ENCODE peak calls at places on chromosome 10, in eight cellular contexts. S is fibroblast of lung, J is epithelial cell of esophagus, N is OCI-LY7, P is AG09309, B is BE2C, G is astrocyte of the spinal cord, E is upper lobe of right lung. Z is an unnamed sample.

GRCh38 chr10:96556003-96556402 is 30.8 kb downstream of the TM9SF3 start:
- DNase-seq in S (peak; percentile 7), J (peak; percentile 25), N (peak; percentile 29), P (no peak), B (peak; percentile 16), G (peak; percentile 9), E (no peak), Z (peak; percentile 20)

GRCh38 chr10:95327367-95327766 is 36.6 kb upstream of the PDLIM1 start:
- DNase-seq in S (peak; percentile 55), J (peak; percentile 75), N (no peak), P (no peak), B (no peak), G (peak; percentile 52), E (no peak), Z (peak; percentile 60)

GRCh38 chr10:97503413-97503812 is 4.7 kb downstream of the UBTD1 start:
- DNase-seq in S (no peak), J (no peak), N (no peak), P (no peak), B (no peak), G (no peak), E (peak; percentile 68), Z (no peak)

GRCh38 chr10:86258488-86258887 is 108.1 kb downstream of the GRID1 start:
- DNase-seq in S (peak; percentile 19), J (no peak), N (no peak), P (no peak), B (no peak), G (no peak), E (no peak), Z (peak; percentile 1)

GRCh38 chr10:61754553-61755540 is 92.1 kb downstream of the CABCOCO1 start:
- DNase-seq in S (peak; percentile 68), J (peak; percentile 72), N (no peak), P (no peak), B (no peak), G (no peak), E (no peak), Z (no peak)

GRCh38 chr10:5343561-5343960 is 21.2 kb upstream of the UCN3 start:
- DNase-seq in S (no peak), J (no peak), N (no peak), P (no peak), B (no peak), G (peak; percentile 8), E (no peak), Z (peak; percentile 6)

GRCh38 chr10:126872135-126872534 is 33.1 kb upstream of the DOCK1 start:
- DNase-seq in S (no peak), J (no peak), N (no peak), P (no peak), B (no peak), G (no peak), E (no peak), Z (no peak)

GRCh38 chr10:30434273-30435067 is 486 bp downstream of the MAP3K8 start:
- DNase-seq in S (peak; percentile 70), J (peak; percentile 77), N (peak; percentile 75), P (no peak), B (peak; percentile 17), G (peak; percentile 70), E (peak; percentile 96), Z (peak; percentile 94)

GRCh38 chr10:5685764-5686240 is 1.2 kb downstream of the TASOR2 start:
- DNase-seq in S (peak; percentile 29), J (peak; percentile 12), N (peak; percentile 51), P (no peak), B (no peak), G (peak; percentile 23), E (no peak), Z (peak; percentile 29)

GRCh38 chr10:75926763-75927162 is 495.3 kb downstream of the LRMDA start:
- DNase-seq in S (no peak), J (no peak), N (peak; percentile 2), P (no peak), B (peak; percentile 34), G (no peak), E (no peak), Z (no peak)

GRCh38 chr10:110005716-110006115 is 2.1 kb upstream of the ADD3 start:
- DNase-seq in S (peak; percentile 74), J (peak; percentile 33), N (peak; percentile 48), P (peak; percentile 79), B (peak; percentile 52), G (peak; percentile 67), E (no peak), Z (peak; percentile 85)

GRCh38 chr10:12750526-12751201 is 250.8 kb downstream of the CCDC3 start:
- DNase-seq in S (peak; percentile 59), J (no peak), N (no peak), P (no peak), B (no peak), G (no peak), E (no peak), Z (no peak)

GRCh38 chr10:67492317-67493019 is 203.5 kb downstream of the CTNNA3 start:
- DNase-seq in S (peak; percentile 2), J (peak; percentile 6), N (no peak), P (no peak), B (no peak), G (no peak), E (no peak), Z (no peak)

GRCh38 chr10:131424836-131425506 is 113.5 kb upstream of the TCERG1L start:
- DNase-seq in S (no peak), J (no peak), N (no peak), P (no peak), B (no peak), G (no peak), E (no peak), Z (no peak)

GRCh38 chr10:126736737-126737136 is 66.2 kb upstream of the C10orf90 start:
- DNase-seq in S (peak; percentile 20), J (peak; percentile 14), N (no peak), P (no peak), B (no peak), G (no peak), E (no peak), Z (peak; percentile 22)

GRCh38 chr10:116098411-116099019 is 174.5 kb downstream of the GFRA1 start:
- DNase-seq in S (no peak), J (no peak), N (no peak), P (no peak), B (no peak), G (no peak), E (no peak), Z (no peak)

GRCh38 chr10:79162861-79163662 is 94.3 kb downstream of the ZMIZ1 start:
- DNase-seq in S (peak; percentile 66), J (peak; percentile 60), N (no peak), P (no peak), B (no peak), G (no peak), E (no peak), Z (peak; percentile 57)

GRCh38 chr10:132064082-132064755 is 1.5 kb upstream of the JAKMIP3 start:
- DNase-seq in S (no peak), J (no peak), N (no peak), P (no peak), B (no peak), G (no peak), E (peak; percentile 59), Z (no peak)

GRCh38 chr10:8065651-8066050 is 11.2 kb downstream of the GATA3 start:
- DNase-seq in S (peak; percentile 75), J (peak; percentile 77), N (no peak), P (no peak), B (no peak), G (no peak), E (no peak), Z (peak; percentile 45)

GRCh38 chr10:86167101-86167761 is 199.4 kb downstream of the GRID1 start:
- DNase-seq in S (no peak), J (no peak), N (no peak), P (no peak), B (no peak), G (no peak), E (peak; percentile 45), Z (no peak)

GRCh38 chr10:46516660-46517416 is 39.6 kb downstream of the GPRIN2 start:
- DNase-seq in S (peak; percentile 86), J (peak; percentile 82), N (no peak), P (peak; percentile 90), B (no peak), G (peak; percentile 76), E (peak; percentile 62), Z (peak; percentile 89)

GRCh38 chr10:30784896-30785605 is 155.5 kb upstream of the LYZL2 start:
- DNase-seq in S (peak; percentile 82), J (peak; percentile 48), N (no peak), P (no peak), B (peak; percentile 82), G (peak; percentile 78), E (peak; percentile 86), Z (peak; percentile 83)

GRCh38 chr10:533611-534566 is 155.6 kb downstream of the DIP2C start:
- DNase-seq in S (no peak), J (no peak), N (no peak), P (no peak), B (no peak), G (no peak), E (peak; percentile 36), Z (no peak)

DNA sequence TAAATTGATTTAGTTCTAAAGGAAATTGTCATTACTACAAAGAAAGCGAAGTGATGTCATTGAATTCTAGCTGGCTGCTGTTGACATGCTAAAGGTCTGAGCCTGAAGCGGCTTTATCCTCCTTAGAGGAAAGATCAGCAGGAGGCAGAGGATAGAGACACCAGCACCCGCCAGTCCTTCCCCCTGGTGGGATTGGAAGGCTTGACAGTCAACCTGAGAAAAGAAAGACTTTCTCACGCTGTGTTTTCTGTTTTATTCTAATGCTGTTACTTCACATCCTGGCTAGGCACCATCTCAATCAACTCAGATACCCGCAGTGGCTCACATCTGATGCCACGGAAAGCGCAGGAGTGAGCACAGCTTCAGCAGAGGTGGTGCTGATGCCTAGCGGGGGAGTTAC is 5.5 kb downstream of the HABP2 start:
- DNase-seq in S (no peak), J (no peak), N (no peak), P (no peak), B (no peak), G (no peak), E (no peak), Z (no peak)
- H3K4me3 ChIP-seq in S (no peak overlapping the region), J (no peak overlapping the region), N (no peak overlapping the region), P (no peak overlapping the region), B (no peak overlapping the region), G (no peak overlapping the region), E (no peak overlapping the region), Z (no peak overlapping the region)

DNA sequence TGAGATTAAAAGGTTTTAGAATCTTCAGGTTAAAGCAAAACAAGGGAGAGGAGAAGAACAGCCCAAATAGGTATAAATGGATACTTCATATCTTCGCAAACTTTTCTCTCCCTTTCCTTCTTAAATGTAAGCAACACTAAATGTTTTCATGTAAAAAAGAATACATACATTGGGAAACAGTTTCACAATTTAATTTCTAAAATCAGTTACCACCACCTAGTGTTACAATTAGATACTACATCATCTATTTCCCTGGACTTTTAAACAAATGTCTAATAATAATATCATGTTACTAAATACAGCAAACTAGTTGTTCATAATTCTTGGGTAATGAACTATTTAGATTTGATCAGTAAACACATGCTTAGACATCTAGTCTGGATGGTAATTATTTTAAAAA is 35.8 kb downstream of the MINDY3 start:
- DNase-seq in S (peak; percentile 6), J (peak; percentile 25), N (peak; percentile 13), P (no peak), B (no peak), G (peak; percentile 37), E (no peak), Z (peak; percentile 56)
- TF ChIP-seq CTCF in S (peak; percentile 24), J (no peak), N (peak; percentile 78), P (peak; percentile 24), B (peak; percentile 13), G (peak; percentile 39), E (peak; percentile 50), Z (peak; percentile 32)

GRCh38 chr10:71805776-71806705 is 32.7 kb upstream of the VSIR start:
- DNase-seq in S (peak; percentile 20), J (peak; percentile 61), N (no peak), P (no peak), B (no peak), G (peak; percentile 12), E (no peak), Z (peak; percentile 30)
- H3K4me3 ChIP-seq in S (no peak overlapping the region), J (no peak overlapping the region), N (no peak overlapping the region), P (no peak overlapping the region), B (no peak overlapping the region), G (no peak overlapping the region), E (no peak overlapping the region), Z (no peak overlapping the region)

GRCh38 chr10:11533328-11533781 is 78.1 kb downstream of the USP6NL start:
- DNase-seq in S (peak; percentile 16), J (peak; percentile 9), N (peak; percentile 56), P (no peak), B (no peak), G (no peak), E (no peak), Z (peak; percentile 53)
- TF ChIP-seq CTCF in S (peak; percentile 58), J (peak; percentile 36), N (peak; percentile 66), P (peak; percentile 43), B (peak; percentile 30), G (peak; percentile 37), E (peak; percentile 22), Z (peak; percentile 39)

Z was measured in cardiac fibroblast.